ENCODE peak calls at places on chromosomes 13 and 19, in four cellular contexts. I, V, E and T are unnamed samples.

GRCh38 chr19:12664406-12665280 is 1.9 kb downstream of the MAN2B1 start:
- DNase-seq in I (peak), V (peak), E (no peak), T (no peak)

GRCh38 chr13:76937416-76937815 is 10.9 kb upstream of the ACOD1 start:
- DNase-seq in I (no peak), V (no peak), E (no peak), T (no peak)

GRCh38 chr13:95749545-95749944 is 72.6 kb downstream of the DNAJC3 start:
- DNase-seq in I (no peak), V (no peak), E (no peak), T (no peak)

GRCh38 chr19:40740747-40741146 is 9.5 kb downstream of the ACTMAP start:
- DNase-seq in I (no peak), V (no peak), E (no peak), T (no peak)

GRCh38 chr13:112901951-112902651 is 66.9 kb upstream of the MCF2L start:
- DNase-seq in I (no peak), V (no peak), E (no peak), T (no peak)

GRCh38 chr19:36093687-36094086 is 17.3 kb upstream of the OVOL3 start:
- DNase-seq in I (no peak), V (no peak), E (no peak), T (no peak)

GRCh38 chr13:21703846-21704245 is 33.0 kb downstream of the FGF9 start:
- DNase-seq in I (no peak), V (no peak), E (no peak), T (no peak)

GRCh38 chr19:41311072-41311471 is 1.1 kb downstream of the CCDC97 start:
- DNase-seq in I (no peak), V (no peak), E (no peak), T (no peak)

GRCh38 chr13:31073859-31074718 is 87.6 kb downstream of the HSPH1 start:
- DNase-seq in I (no peak), V (no peak), E (peak), T (no peak)

GRCh38 chr13:99022953-99023352 is 45.1 kb upstream of the DOCK9 start:
- DNase-seq in I (no peak), V (no peak), E (no peak), T (no peak)

GRCh38 chr19:7618366-7618765 is 11.0 kb downstream of the XAB2 start:
- DNase-seq in I (peak), V (no peak), E (no peak), T (no peak)

GRCh38 chr19:10137751-10138682 is 18.3 kb upstream of the EIF3G start:
- DNase-seq in I (no peak), V (no peak), E (no peak), T (no peak)

GRCh38 chr19:16369664-16370576 is 45.3 kb downstream of the KLF2 start:
- DNase-seq in I (no peak), V (no peak), E (no peak), T (no peak)

GRCh38 chr13:26228080-26228479 is 6.0 kb upstream of the RNF6 start:
- DNase-seq in I (no peak), V (no peak), E (no peak), T (no peak)

GRCh38 chr19:36112678-36113077 is 1.7 kb downstream of the OVOL3 start:
- DNase-seq in I (no peak), V (no peak), E (no peak), T (no peak)

GRCh38 chr19:39434123-39435076 is 1.3 kb downstream of the RPS16 start:
- DNase-seq in I (no peak), V (no peak), E (no peak), T (no peak)

GRCh38 chr13:93039131-93039530 is 187.5 kb upstream of the GPC6 start:
- DNase-seq in I (no peak), V (no peak), E (no peak), T (peak)

GRCh38 chr13:87398047-87398446 is 273.1 kb upstream of the SLITRK5 start:
- DNase-seq in I (no peak), V (no peak), E (no peak), T (no peak)

GRCh38 chr13:106523566-106523965 is 11.9 kb downstream of the EFNB2 start:
- DNase-seq in I (no peak), V (no peak), E (no peak), T (no peak)

GRCh38 chr13:24151864-24152263 is 8.7 kb upstream of the SPATA13 start:
- DNase-seq in I (no peak), V (no peak), E (no peak), T (no peak)

GRCh38 chr13:107250626-107251025 is 682.7 kb upstream of the ARGLU1 start:
- DNase-seq in I (no peak), V (no peak), E (no peak), T (no peak)

GRCh38 chr13:96636310-96636709 is 358.0 kb downstream of the OXGR1 start:
- DNase-seq in I (no peak), V (no peak), E (no peak), T (no peak)

GRCh38 chr19:28531979-28532378 is 681.0 kb downstream of the UQCRFS1 start:
- DNase-seq in I (no peak), V (no peak), E (no peak), T (no peak)

GRCh38 chr19:2717638-2718541 is 3.3 kb downstream of the DIRAS1 start:
- DNase-seq in I (no peak), V (no peak), E (no peak), T (no peak)

GRCh38 chr19:2716722-2717637 is 4.2 kb downstream of the DIRAS1 start:
- DNase-seq in I (no peak), V (no peak), E (no peak), T (no peak)

GRCh38 chr19:2719910-2720776 is 1.0 kb downstream of the DIRAS1 start:
- DNase-seq in I (no peak), V (peak), E (no peak), T (no peak)

GRCh38 chr19:2720777-2721569 is at the start of gene DIRAS1:
- DNase-seq in I (no peak), V (peak), E (no peak), T (no peak)

DNA sequence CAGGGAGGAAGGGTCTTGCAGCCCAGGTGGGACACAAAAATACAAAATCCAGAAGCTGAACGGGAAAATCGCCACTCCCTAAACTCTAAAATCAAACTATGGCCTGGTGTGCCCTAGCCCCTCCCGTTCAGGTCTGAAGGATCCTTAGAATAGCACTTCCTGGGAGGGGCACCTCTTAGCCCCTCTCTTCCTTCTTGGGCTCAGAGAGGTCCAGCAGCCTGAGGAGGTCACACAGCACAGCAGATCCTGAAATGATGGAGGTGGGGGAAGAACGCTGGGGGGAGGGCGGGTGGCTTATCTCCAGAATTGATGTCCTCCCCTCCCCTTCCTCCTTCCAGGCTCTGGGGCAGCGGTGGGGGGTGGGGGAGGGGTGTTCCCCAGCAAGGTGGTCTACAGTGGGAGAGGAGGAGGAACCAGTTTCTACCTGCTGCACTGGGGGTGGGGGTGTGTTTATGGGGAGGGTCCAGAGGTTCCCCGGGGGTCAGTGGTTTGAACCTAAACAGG is 1.9 kb downstream of the DIRAS1 start:
- DNase-seq in I (no peak), V (no peak), E (no peak), T (no peak)
- TF ChIP-seq ZNF274 in I (no peak), V (no peak), E (no peak), T (no peak)

DNA sequence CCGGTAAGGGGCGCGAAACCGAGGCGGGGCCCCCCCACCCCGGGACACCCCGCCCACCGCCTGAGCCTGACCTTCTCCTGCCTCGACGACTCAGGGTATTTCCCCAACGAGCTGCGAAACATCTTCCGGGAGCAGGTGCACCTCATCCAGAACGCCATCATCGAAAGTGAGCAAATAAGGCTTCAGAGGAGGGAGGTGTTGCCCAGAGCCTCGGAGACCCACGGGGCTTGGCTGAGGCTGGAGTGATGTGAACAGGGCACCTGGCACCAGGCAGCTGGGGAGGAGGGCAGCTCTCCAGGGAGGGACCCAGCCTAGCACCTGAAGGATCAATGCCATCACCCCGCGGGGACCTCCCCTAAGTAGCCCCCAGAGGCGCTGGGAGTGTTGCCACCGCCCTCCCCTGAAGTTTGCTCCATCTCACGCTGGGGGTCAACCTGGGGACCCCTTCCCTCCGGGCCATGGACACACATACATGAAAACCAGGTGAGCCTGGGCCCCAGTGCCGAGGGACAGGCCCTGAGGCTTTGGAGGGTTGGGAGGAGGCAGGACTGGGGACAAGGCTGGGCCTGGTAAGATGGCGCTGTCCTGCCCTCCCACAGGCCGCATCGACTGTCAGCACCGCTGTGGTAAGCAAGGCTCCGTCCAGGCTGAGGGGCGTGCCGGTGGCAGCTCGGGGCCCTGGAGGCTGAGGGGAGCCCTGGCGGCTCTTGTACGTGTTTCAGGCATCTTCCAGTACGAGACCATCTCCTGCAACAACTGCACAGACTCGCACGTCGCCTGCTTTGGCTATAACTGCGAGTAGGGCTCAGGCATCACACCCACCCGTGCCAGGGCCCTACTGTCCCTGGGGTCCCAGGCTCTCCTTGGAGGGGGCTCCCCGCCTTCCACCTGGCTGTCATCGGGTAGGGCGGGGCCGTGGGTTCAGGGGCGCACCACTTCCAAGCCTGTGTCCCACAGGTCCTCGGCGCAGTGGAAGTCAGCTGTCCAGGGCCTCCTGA is 914 bp downstream of the IZUMO4 start:
- DNase-seq in I (no peak), V (peak), E (no peak), T (no peak)
- TF ChIP-seq SUZ12 in I (no peak), V (no peak), E (no peak), T (no peak)

GRCh38 chr13:28475916-28476725 is 18.8 kb downstream of the FLT1 start:
- DNase-seq in I (no peak), V (no peak), E (no peak), T (no peak)
- TF ChIP-seq ZNF274 in I (no peak), V (no peak), E (no peak), T (no peak)

DNA sequence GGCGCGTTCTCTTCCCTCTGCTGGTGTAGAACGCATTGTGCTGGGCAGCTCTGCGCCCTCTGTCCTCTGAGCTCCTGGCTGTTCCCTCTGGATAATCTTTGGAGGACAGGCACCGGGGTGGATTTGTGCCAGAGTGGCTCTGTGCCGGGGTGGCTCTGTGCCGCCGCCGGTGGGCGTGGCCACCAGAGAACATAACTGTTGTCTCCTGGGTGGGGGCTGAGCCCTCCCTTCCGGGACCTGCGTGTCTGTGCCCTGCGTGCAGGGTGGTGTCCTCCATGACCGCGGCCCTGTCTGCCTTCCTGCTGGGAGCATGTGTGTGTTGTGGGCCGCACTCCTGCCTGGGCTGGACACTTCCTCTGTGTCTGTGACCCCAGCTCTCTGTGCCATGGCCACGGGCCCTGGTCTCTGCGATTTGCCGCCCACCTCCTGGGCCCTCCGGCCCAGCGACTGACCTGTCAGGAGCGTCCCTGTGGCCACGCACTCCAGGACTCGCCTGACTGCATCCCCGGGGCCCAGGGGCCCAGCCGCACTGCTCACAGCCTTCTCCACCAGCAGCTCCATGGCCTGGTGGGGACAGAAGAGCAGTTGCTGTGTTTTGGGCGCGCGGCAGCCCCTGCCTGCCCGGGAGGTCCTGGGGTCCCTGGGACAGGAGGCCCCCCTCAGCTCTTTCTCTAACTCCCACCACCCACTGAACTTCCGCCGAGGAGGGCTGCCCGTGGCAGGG is 22.4 kb upstream of the MATK start:
- DNase-seq in I (no peak), V (no peak), E (no peak), T (no peak)
- TF ChIP-seq SUZ12 in I (no peak), V (no peak), E (no peak), T (no peak)

DNA sequence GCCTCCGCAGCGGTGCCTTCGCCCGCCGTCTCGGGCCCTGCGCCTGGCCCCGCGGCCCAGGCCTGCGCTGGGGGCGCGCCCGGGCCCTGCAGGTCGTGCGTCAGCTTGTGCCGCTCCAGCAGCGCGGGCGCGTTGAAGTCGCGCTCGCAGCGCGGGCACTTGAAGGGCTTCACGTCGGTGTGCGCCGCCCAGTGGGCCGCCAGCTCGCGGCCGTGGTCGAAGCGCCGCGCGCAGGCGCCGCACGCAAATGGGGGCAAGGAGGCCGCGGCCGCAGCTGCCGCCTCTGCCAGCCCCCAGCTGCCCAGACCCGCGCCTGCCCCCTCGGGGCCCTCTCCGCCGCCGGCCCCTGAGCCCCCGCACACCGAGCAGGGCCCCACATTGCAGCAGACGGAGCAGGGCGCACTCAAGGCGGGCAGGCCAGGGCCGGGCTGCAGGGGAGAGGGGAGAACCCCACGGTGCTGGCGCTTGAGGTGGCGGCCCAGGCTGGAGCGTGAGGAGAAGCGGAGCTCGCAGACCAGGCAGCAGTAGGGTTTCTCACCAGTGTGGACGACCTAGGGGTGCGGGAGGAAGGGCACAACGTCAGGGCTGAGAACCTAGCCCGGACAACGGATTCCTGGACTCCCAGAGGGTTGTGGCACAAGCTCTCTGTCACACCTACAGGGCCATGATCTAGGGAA is 6.1 kb downstream of the FIZ1 start:
- DNase-seq in I (no peak), V (no peak), E (no peak), T (no peak)
- TF ChIP-seq ZNF274 in I (no peak), V (no peak), E (no peak), T (no peak)

GRCh38 chr13:35764359-35765015 is 288.0 kb upstream of the MAB21L1 start:
- DNase-seq in I (no peak), V (no peak), E (no peak), T (no peak)
- TF ChIP-seq SUZ12 in I (no peak), V (no peak), E (no peak), T (no peak)